ENCODE peak calls at places on chromosomes 13 and 19, in six cellular contexts. W is heart right ventricle, E is bronchial epithelial cell, K is transverse colon, D is GM06990, T is BE2C. G is an unnamed sample.

GRCh38 chr13:77696006-77696862 is 1.3 kb upstream of the SLAIN1 start:
- DNase-seq in W (no peak), E (no peak), K (no peak), D (peak; percentile 32), T (no peak), G (no peak)

GRCh38 chr19:43798546-43799409 is 3.5 kb downstream of the LYPD5 start:
- DNase-seq in W (no peak), E (peak; percentile 82), K (peak; percentile 69), D (peak; percentile 26), T (no peak), G (no peak)

GRCh38 chr13:39306639-39307589 is 268.7 kb downstream of the NHLRC3 start:
- DNase-seq in W (no peak), E (peak; percentile 22), K (no peak), D (peak; percentile 63), T (no peak), G (no peak)

GRCh38 chr13:59533561-59534337 is 630.0 kb downstream of the DIAPH3 start:
- DNase-seq in W (no peak), E (peak; percentile 79), K (no peak), D (no peak), T (no peak), G (no peak)

GRCh38 chr19:4140237-4140711 is 13.2 kb upstream of the CREB3L3 start:
- DNase-seq in W (no peak), E (peak; percentile 62), K (peak; percentile 56), D (no peak), T (peak; percentile 66), G (peak; percentile 23)

GRCh38 chr13:21674271-21675009 is 3.6 kb downstream of the FGF9 start:
- DNase-seq in W (peak; percentile 30), E (no peak), K (peak; percentile 23), D (no peak), T (no peak), G (peak; percentile 20)

GRCh38 chr19:1027953-1028902 is 1.8 kb downstream of the CNN2 start:
- DNase-seq in W (peak; percentile 62), E (peak; percentile 67), K (peak; percentile 84), D (peak; percentile 75), T (peak; percentile 55), G (peak; percentile 50)

GRCh38 chr19:58020985-58021384 is 12.8 kb upstream of the ZSCAN1 start:
- DNase-seq in W (no peak), E (no peak), K (no peak), D (no peak), T (no peak), G (no peak)

GRCh38 chr19:13060233-13060963 is 42.3 kb downstream of the LYL1 start:
- DNase-seq in W (peak; percentile 71), E (no peak), K (peak; percentile 35), D (no peak), T (no peak), G (no peak)

GRCh38 chr19:1245884-1246816 is 2.2 kb upstream of the MIDN start:
- DNase-seq in W (peak; percentile 83), E (no peak), K (peak; percentile 88), D (no peak), T (no peak), G (no peak)

GRCh38 chr13:30998548-30999140 is 66.2 kb downstream of the TEX26 start:
- DNase-seq in W (no peak), E (no peak), K (no peak), D (no peak), T (peak; percentile 72), G (no peak)

GRCh38 chr19:2410023-2410422 is 17.4 kb downstream of the TIMM13 start:
- DNase-seq in W (no peak), E (no peak), K (no peak), D (no peak), T (no peak), G (no peak)

GRCh38 chr19:19554074-19555023 is 16.3 kb downstream of the CILP2 start:
- DNase-seq in W (peak; percentile 60), E (no peak), K (peak; percentile 62), D (no peak), T (no peak), G (peak; percentile 43)

GRCh38 chr19:56291857-56292256 is 19.3 kb downstream of the EDDM13 start:
- DNase-seq in W (no peak), E (no peak), K (no peak), D (no peak), T (no peak), G (no peak)

GRCh38 chr13:91652389-91652788 is 254.0 kb downstream of the GPC5 start:
- DNase-seq in W (no peak), E (peak; percentile 23), K (no peak), D (no peak), T (no peak), G (no peak)

GRCh38 chr19:5968431-5969373 is 9.2 kb downstream of the RANBP3 start:
- DNase-seq in W (no peak), E (peak; percentile 79), K (no peak), D (no peak), T (no peak), G (no peak)

GRCh38 chr13:37869756-37870488 is at the start of gene TRPC4:
- DNase-seq in W (peak; percentile 33), E (peak; percentile 41), K (peak; percentile 20), D (no peak), T (peak; percentile 30), G (no peak)

GRCh38 chr13:29483211-29483610 is 112.3 kb downstream of the SLC7A1 start:
- DNase-seq in W (peak; percentile 63), E (no peak), K (no peak), D (no peak), T (peak; percentile 77), G (no peak)

GRCh38 chr13:48402325-48402962 is 10.5 kb downstream of the LPAR6 start:
- DNase-seq in W (no peak), E (no peak), K (no peak), D (peak; percentile 33), T (no peak), G (no peak)
- TF ChIP-seq CTCF in W (no peak), E (no peak), K (no peak), D (no peak), T (no peak), G (no peak)

GRCh38 chr13:73059460-73060250 is 850 bp downstream of the KLF5 start:
- DNase-seq in W (peak; percentile 55), E (no peak), K (no peak), D (no peak), T (peak; percentile 61), G (peak; percentile 38)

GRCh38 chr13:73062368-73062767 is 3.6 kb downstream of the KLF5 start:
- DNase-seq in W (no peak), E (no peak), K (no peak), D (no peak), T (no peak), G (no peak)

GRCh38 chr13:73063166-73063565 is 4.4 kb downstream of the KLF5 start:
- DNase-seq in W (no peak), E (peak; percentile 74), K (no peak), D (no peak), T (no peak), G (no peak)

GRCh38 chr13:73060251-73061160 is 1.7 kb downstream of the KLF5 start:
- DNase-seq in W (peak; percentile 14), E (peak; percentile 77), K (no peak), D (no peak), T (no peak), G (no peak)

DNA sequence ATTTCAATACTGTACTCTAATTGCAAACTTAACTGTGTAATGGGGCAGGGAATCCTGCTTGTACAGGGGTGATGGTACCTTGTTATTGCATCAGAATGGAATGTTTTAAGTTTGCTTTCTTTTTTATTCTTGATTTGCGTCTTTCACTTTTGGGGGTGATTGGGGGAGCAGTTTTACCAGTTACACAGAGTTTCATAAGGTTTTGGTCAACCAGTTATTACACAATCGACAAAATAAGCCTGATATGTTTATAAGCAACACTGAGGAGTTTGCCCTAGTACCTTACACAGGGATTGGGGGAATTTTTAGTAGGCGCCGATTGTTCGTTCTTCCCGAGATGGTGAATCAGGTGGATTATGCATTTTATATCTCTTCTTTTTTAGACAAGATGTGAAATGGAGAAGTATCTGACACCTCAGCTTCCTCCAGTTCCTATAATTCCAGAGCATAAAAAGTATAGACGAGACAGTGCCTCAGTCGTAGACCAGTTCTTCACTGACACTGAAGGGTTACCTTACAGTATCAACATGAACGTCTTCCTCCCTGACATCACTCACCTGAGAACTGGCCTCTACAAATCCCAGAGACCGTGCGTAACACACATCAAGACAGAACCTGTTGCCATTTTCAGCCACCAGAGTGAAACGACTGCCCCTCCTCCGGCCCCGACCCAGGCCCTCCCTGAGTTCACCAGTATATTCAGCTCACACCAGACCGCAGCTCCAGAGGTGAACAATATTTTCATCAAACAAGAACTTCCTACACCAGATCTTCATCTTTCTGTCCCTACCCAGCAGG is 2.9 kb downstream of the KLF5 start:
- DNase-seq in W (no peak), E (peak; percentile 85), K (no peak), D (no peak), T (no peak), G (no peak)
- TF ChIP-seq CTCF in W (no peak), E (no peak), K (peak; percentile 22), D (no peak), T (no peak), G (no peak)

GRCh38 chr13:58531614-58532013 is 900.1 kb downstream of the PCDH17 start:
- DNase-seq in W (no peak), E (no peak), K (no peak), D (no peak), T (no peak), G (no peak)
- TF ChIP-seq CTCF in W (no peak), E (no peak), K (no peak), D (no peak), T (no peak), G (no peak)

GRCh38 chr13:98866882-98867281 is 111.0 kb downstream of the DOCK9 start:
- DNase-seq in W (no peak), E (no peak), K (no peak), D (no peak), T (no peak), G (no peak)

GRCh38 chr13:98868932-98869331 is 108.9 kb downstream of the DOCK9 start:
- DNase-seq in W (no peak), E (no peak), K (no peak), D (no peak), T (no peak), G (no peak)

GRCh38 chr13:98871727-98872126 is 106.1 kb downstream of the DOCK9 start:
- DNase-seq in W (no peak), E (no peak), K (no peak), D (no peak), T (no peak), G (no peak)

GRCh38 chr13:98873377-98874028 is 104.4 kb downstream of the DOCK9 start:
- DNase-seq in W (no peak), E (no peak), K (no peak), D (no peak), T (no peak), G (no peak)

GRCh38 chr13:98869408-98870090 is 108.3 kb downstream of the DOCK9 start:
- DNase-seq in W (peak; percentile 40), E (peak; percentile 25), K (no peak), D (no peak), T (peak; percentile 29), G (no peak)
- TF ChIP-seq CTCF in W (no peak), E (peak; percentile 13), K (no peak), D (peak; percentile 39), T (no peak), G (no peak)

GRCh38 chr13:110957181-110957884 is 42.5 kb upstream of the ANKRD10 start:
- DNase-seq in W (no peak), E (no peak), K (no peak), D (no peak), T (no peak), G (no peak)
- TF ChIP-seq CTCF in W (no peak), E (peak; percentile 3), K (no peak), D (no peak), T (peak; percentile 46), G (no peak)